ENCODE peak calls at places on chromosomes 1 and 21, in five cellular contexts. W is HL-60, A is omental fat pad, Y is endothelial cell, G is progenitor cell of endocrine pancreas. N is an unnamed sample.

GRCh38 chr1:109273570-109274288 is 9.2 kb downstream of the PSRC1 start:
- DNase-seq in W (no peak), A (no peak), Y (no peak), G (no peak), N (no peak)

GRCh38 chr1:227140376-227140775 is 177.9 kb downstream of the CDC42BPA start:
- DNase-seq in W (no peak), A (no peak), Y (no peak), G (no peak), N (no peak)

GRCh38 chr1:1118011-1118892 is 2.4 kb upstream of the C1orf159 start:
- DNase-seq in W (no peak), A (no peak), Y (no peak), G (no peak), N (no peak)

GRCh38 chr1:23477359-23478144 is 6.4 kb downstream of the ASAP3 start:
- DNase-seq in W (no peak), A (no peak), Y (no peak), G (no peak), N (no peak)

GRCh38 chr1:248828845-248829244 is 3.1 kb upstream of the SH3BP5L start:
- DNase-seq in W (peak; percentile 87), A (no peak), Y (no peak), G (no peak), N (no peak)

GRCh38 chr1:74517599-74518051 is 5.2 kb upstream of the LRRC53 start:
- DNase-seq in W (no peak), A (no peak), Y (no peak), G (no peak), N (no peak)

GRCh38 chr1:156859523-156860112 is 701 bp upstream of the INSRR start:
- DNase-seq in W (no peak), A (no peak), Y (no peak), G (no peak), N (no peak)

GRCh38 chr1:151371340-151371739 is 1.2 kb downstream of the SELENBP1 start:
- DNase-seq in W (peak; percentile 38), A (peak; percentile 34), Y (no peak), G (no peak), N (no peak)

GRCh38 chr1:213376862-213377372 is 325.9 kb downstream of the RPS6KC1 start:
- DNase-seq in W (no peak), A (no peak), Y (no peak), G (no peak), N (no peak)

GRCh38 chr1:116962976-116963639 is 38.5 kb upstream of the CD101 start:
- DNase-seq in W (peak; percentile 11), A (no peak), Y (no peak), G (no peak), N (no peak)

GRCh38 chr21:30072496-30072895 is 94.1 kb downstream of the CLDN17 start:
- DNase-seq in W (peak; percentile 1), A (no peak), Y (peak; percentile 52), G (no peak), N (no peak)

GRCh38 chr1:230760360-230760827 is 13.2 kb downstream of the CAPN9 start:
- DNase-seq in W (no peak), A (no peak), Y (no peak), G (no peak), N (no peak)

GRCh38 chr21:42848932-42849758 is 30.2 kb downstream of the WDR4 start:
- DNase-seq in W (no peak), A (no peak), Y (no peak), G (no peak), N (no peak)

GRCh38 chr1:246577720-246578106 is 11.5 kb downstream of the CNST start:
- DNase-seq in W (no peak), A (no peak), Y (no peak), G (no peak), N (no peak)

GRCh38 chr1:66624412-66625060 is 90.6 kb downstream of the SGIP1 start:
- DNase-seq in W (no peak), A (no peak), Y (no peak), G (no peak), N (no peak)

GRCh38 chr1:217469983-217470382 is 160.9 kb downstream of the GPATCH2 start:
- DNase-seq in W (no peak), A (no peak), Y (no peak), G (no peak), N (no peak)

GRCh38 chr1:220904861-220905260 is 25.6 kb downstream of the HLX start:
- DNase-seq in W (no peak), A (no peak), Y (no peak), G (no peak), N (no peak)

GRCh38 chr1:4565169-4565568 is 89.2 kb upstream of the AJAP1 start:
- DNase-seq in W (no peak), A (no peak), Y (no peak), G (no peak), N (no peak)

GRCh38 chr1:66445492-66446181 is 88.3 kb upstream of the SGIP1 start:
- DNase-seq in W (no peak), A (no peak), Y (peak; percentile 8), G (no peak), N (no peak)

GRCh38 chr1:205067031-205067430 is 17.2 kb downstream of the TMEM81 start:
- DNase-seq in W (no peak), A (no peak), Y (no peak), G (no peak), N (no peak)

GRCh38 chr1:210292276-210292851 is 36.3 kb upstream of the HHAT start:
- DNase-seq in W (no peak), A (no peak), Y (peak; percentile 45), G (peak; percentile 76), N (peak; percentile 96)

GRCh38 chr1:97351846-97352245 is 569.0 kb downstream of the DPYD start:
- DNase-seq in W (no peak), A (no peak), Y (no peak), G (no peak), N (no peak)

GRCh38 chr1:184598403-184598802 is 156.3 kb downstream of the EDEM3 start:
- DNase-seq in W (no peak), A (no peak), Y (no peak), G (no peak), N (no peak)

GRCh38 chr1:184595609-184596008 is 159.0 kb downstream of the EDEM3 start:
- DNase-seq in W (no peak), A (no peak), Y (no peak), G (no peak), N (no peak)

GRCh38 chr1:184597652-184598357 is 156.9 kb downstream of the EDEM3 start:
- DNase-seq in W (no peak), A (no peak), Y (no peak), G (no peak), N (no peak)

GRCh38 chr1:184593612-184594011 is 161.0 kb downstream of the EDEM3 start:
- DNase-seq in W (no peak), A (no peak), Y (no peak), G (no peak), N (no peak)

GRCh38 chr1:184596950-184597651 is 157.6 kb downstream of the EDEM3 start:
- DNase-seq in W (no peak), A (no peak), Y (no peak), G (no peak), N (no peak)
- TF ChIP-seq CTCF in W (no peak), A (no peak), Y (peak; percentile 35), G (peak; percentile 54), N (no peak)

GRCh38 chr1:155518484-155518883 is 44.1 kb downstream of the ASH1L start:
- DNase-seq in W (no peak), A (no peak), Y (no peak), G (no peak), N (no peak)

GRCh38 chr1:155507960-155508359 is 54.6 kb downstream of the ASH1L start:
- DNase-seq in W (no peak), A (no peak), Y (no peak), G (no peak), N (no peak)

GRCh38 chr1:155514582-155515187 is 47.9 kb downstream of the ASH1L start:
- DNase-seq in W (no peak), A (no peak), Y (no peak), G (no peak), N (no peak)

GRCh38 chr1:155509064-155509463 is 53.5 kb downstream of the ASH1L start:
- DNase-seq in W (no peak), A (no peak), Y (no peak), G (no peak), N (no peak)

GRCh38 chr1:155513300-155513926 is 49.2 kb downstream of the ASH1L start:
- DNase-seq in W (no peak), A (no peak), Y (no peak), G (no peak), N (no peak)
- TF ChIP-seq CTCF in W (no peak), A (no peak), Y (no peak), G (no peak), N (no peak)

GRCh38 chr1:70745199-70745598 is 302.4 kb downstream of the PTGER3 start:
- DNase-seq in W (no peak), A (no peak), Y (peak; percentile 12), G (no peak), N (no peak)
- TF ChIP-seq CTCF in W (no peak), A (no peak), Y (peak; percentile 45), G (peak; percentile 51), N (peak; percentile 17)

GRCh38 chr1:199546323-199546722 is 481.2 kb upstream of the NR5A2 start:
- DNase-seq in W (no peak), A (no peak), Y (no peak), G (no peak), N (no peak)
- TF ChIP-seq CTCF in W (no peak), A (no peak), Y (no peak), G (no peak), N (no peak)

GRCh38 chr1:218548764-218549163 is 203.6 kb downstream of the TGFB2 start:
- DNase-seq in W (no peak), A (no peak), Y (no peak), G (no peak), N (no peak)

GRCh38 chr1:218547901-218548730 is 203.0 kb downstream of the TGFB2 start:
- DNase-seq in W (no peak), A (no peak), Y (no peak), G (no peak), N (no peak)

GRCh38 chr1:218546314-218546713 is 201.2 kb downstream of the TGFB2 start:
- DNase-seq in W (no peak), A (no peak), Y (no peak), G (no peak), N (no peak)
- TF ChIP-seq CTCF in W (no peak), A (no peak), Y (no peak), G (no peak), N (peak; percentile 38)

GRCh38 chr1:118219438-118219837 is 34.4 kb upstream of the SPAG17 start:
- DNase-seq in W (no peak), A (no peak), Y (no peak), G (no peak), N (no peak)

GRCh38 chr1:118225471-118225870 is 40.4 kb upstream of the SPAG17 start:
- DNase-seq in W (no peak), A (no peak), Y (no peak), G (no peak), N (no peak)

DNA sequence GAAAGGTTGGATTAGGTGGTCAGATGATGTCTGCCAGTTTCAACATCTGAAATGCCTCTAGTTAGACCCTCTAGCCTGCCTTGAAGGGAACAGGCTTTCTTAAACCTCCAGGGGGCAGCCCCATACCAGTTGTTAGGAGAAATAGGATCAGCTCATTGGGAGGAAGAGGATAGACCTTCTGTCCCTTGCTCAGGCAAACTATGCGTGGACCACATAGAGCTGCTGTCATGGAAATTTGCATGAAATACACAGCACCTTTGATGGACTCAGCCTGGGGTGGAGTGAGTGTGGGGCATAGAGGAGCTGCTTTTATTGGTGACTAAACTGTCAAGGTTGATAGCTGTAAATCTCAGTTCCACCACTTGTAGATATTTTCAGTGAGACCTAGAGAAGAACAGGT is 38.4 kb upstream of the SPAG17 start:
- DNase-seq in W (no peak), A (no peak), Y (peak; percentile 60), G (peak; percentile 15), N (no peak)
- TF ChIP-seq CTCF in W (no peak), A (no peak), Y (peak; percentile 61), G (peak; percentile 71), N (peak; percentile 52)

N was measured in osteocyte.